ENCODE peak calls at places on chromosomes 6 and 20, in six cellular contexts. One of them, this sample, is unnamed.

GRCh38 chr6:170524188-170524535 is 28.9 kb downstream of the PSMB1 start:
- DNase-seq in GM23338: no peak
- DNase-seq in fibroblast of mammary gland: no peak
- DNase-seq in CD4-positive, alpha-beta T cell: no peak
- DNase-seq in AG04450: no peak
- DNase-seq in keratinocyte: no peak
- DNase-seq in this sample: no peak

GRCh38 chr6:13397359-13398080 is 69.2 kb upstream of the TBC1D7 start:
- DNase-seq in GM23338: no peak
- DNase-seq in fibroblast of mammary gland: no peak
- DNase-seq in CD4-positive, alpha-beta T cell: no peak
- DNase-seq in AG04450: no peak
- DNase-seq in keratinocyte: no peak
- DNase-seq in this sample: no peak

GRCh38 chr6:44076366-44077200 is 50.7 kb downstream of the MRPL14 start:
- DNase-seq in GM23338: peak
- DNase-seq in fibroblast of mammary gland: no peak
- DNase-seq in CD4-positive, alpha-beta T cell: no peak
- DNase-seq in AG04450: no peak
- DNase-seq in keratinocyte: no peak
- DNase-seq in this sample: no peak

GRCh38 chr6:159701413-159701999 is 8.5 kb upstream of the SOD2 start:
- DNase-seq in GM23338: no peak
- DNase-seq in fibroblast of mammary gland: peak
- DNase-seq in CD4-positive, alpha-beta T cell: no peak
- DNase-seq in AG04450: peak
- DNase-seq in keratinocyte: no peak
- DNase-seq in this sample: no peak

GRCh38 chr20:53040678-53041674 is 68.8 kb downstream of the TSHZ2 start:
- DNase-seq in GM23338: no peak
- DNase-seq in fibroblast of mammary gland: peak
- DNase-seq in CD4-positive, alpha-beta T cell: peak
- DNase-seq in AG04450: no peak
- DNase-seq in keratinocyte: no peak
- DNase-seq in this sample: no peak

GRCh38 chr6:158631678-158632537 is 12.6 kb downstream of the DYNLT1 start:
- DNase-seq in GM23338: no peak
- DNase-seq in fibroblast of mammary gland: peak
- DNase-seq in CD4-positive, alpha-beta T cell: no peak
- DNase-seq in AG04450: peak
- DNase-seq in keratinocyte: no peak
- DNase-seq in this sample: no peak

GRCh38 chr20:48187891-48188290 is 402.6 kb upstream of the SULF2 start:
- DNase-seq in GM23338: no peak
- DNase-seq in fibroblast of mammary gland: no peak
- DNase-seq in CD4-positive, alpha-beta T cell: no peak
- DNase-seq in AG04450: no peak
- DNase-seq in keratinocyte: no peak
- DNase-seq in this sample: no peak

GRCh38 chr20:6733965-6734364 is 33.5 kb upstream of the BMP2 start:
- DNase-seq in GM23338: no peak
- DNase-seq in fibroblast of mammary gland: no peak
- DNase-seq in CD4-positive, alpha-beta T cell: no peak
- DNase-seq in AG04450: no peak
- DNase-seq in keratinocyte: no peak
- DNase-seq in this sample: no peak

GRCh38 chr6:127878115-127878514 is 22.7 kb downstream of the THEMIS start:
- DNase-seq in GM23338: no peak
- DNase-seq in fibroblast of mammary gland: no peak
- DNase-seq in CD4-positive, alpha-beta T cell: no peak
- DNase-seq in AG04450: no peak
- DNase-seq in keratinocyte: no peak
- DNase-seq in this sample: no peak

GRCh38 chr20:45946149-45946970 is 11.9 kb downstream of the PCIF1 start:
- DNase-seq in GM23338: no peak
- DNase-seq in fibroblast of mammary gland: peak
- DNase-seq in CD4-positive, alpha-beta T cell: no peak
- DNase-seq in AG04450: no peak
- DNase-seq in keratinocyte: no peak
- DNase-seq in this sample: peak

GRCh38 chr6:142543576-142543975 is 241.8 kb downstream of the ADGRG6 start:
- DNase-seq in GM23338: no peak
- DNase-seq in fibroblast of mammary gland: peak
- DNase-seq in CD4-positive, alpha-beta T cell: no peak
- DNase-seq in AG04450: no peak
- DNase-seq in keratinocyte: no peak
- DNase-seq in this sample: no peak

GRCh38 chr6:142542704-142543233 is 241.0 kb downstream of the ADGRG6 start:
- DNase-seq in GM23338: peak
- DNase-seq in fibroblast of mammary gland: peak
- DNase-seq in CD4-positive, alpha-beta T cell: no peak
- DNase-seq in AG04450: peak
- DNase-seq in keratinocyte: peak
- DNase-seq in this sample: no peak

GRCh38 chr6:142534484-142534883 is 232.7 kb downstream of the ADGRG6 start:
- DNase-seq in GM23338: no peak
- DNase-seq in fibroblast of mammary gland: no peak
- DNase-seq in CD4-positive, alpha-beta T cell: no peak
- DNase-seq in AG04450: no peak
- DNase-seq in keratinocyte: no peak
- DNase-seq in this sample: no peak

GRCh38 chr6:142537612-142538478 is 236.0 kb downstream of the ADGRG6 start:
- DNase-seq in GM23338: peak
- DNase-seq in fibroblast of mammary gland: peak
- DNase-seq in CD4-positive, alpha-beta T cell: no peak
- DNase-seq in AG04450: no peak
- DNase-seq in keratinocyte: peak
- DNase-seq in this sample: no peak
- TF ChIP-seq CTCF in GM23338: peak
- TF ChIP-seq CTCF in fibroblast of mammary gland: peak
- TF ChIP-seq CTCF in CD4-positive, alpha-beta T cell: no peak
- TF ChIP-seq CTCF in AG04450: peak
- TF ChIP-seq CTCF in keratinocyte: peak
- TF ChIP-seq CTCF in this sample: no peak

GRCh38 chr6:26431258-26432162 is 8.8 kb upstream of the BTN3A3 start:
- DNase-seq in GM23338: no peak
- DNase-seq in fibroblast of mammary gland: peak
- DNase-seq in CD4-positive, alpha-beta T cell: no peak
- DNase-seq in AG04450: no peak
- DNase-seq in keratinocyte: no peak
- DNase-seq in this sample: no peak
- TF ChIP-seq CTCF in GM23338: no peak
- TF ChIP-seq CTCF in fibroblast of mammary gland: no peak
- TF ChIP-seq CTCF in CD4-positive, alpha-beta T cell: no peak
- TF ChIP-seq CTCF in AG04450: no peak
- TF ChIP-seq CTCF in keratinocyte: no peak
- TF ChIP-seq CTCF in this sample: no peak

GRCh38 chr6:90936286-90936685 is 349.4 kb upstream of the MAP3K7 start:
- DNase-seq in GM23338: no peak
- DNase-seq in fibroblast of mammary gland: no peak
- DNase-seq in CD4-positive, alpha-beta T cell: no peak
- DNase-seq in AG04450: no peak
- DNase-seq in keratinocyte: no peak
- DNase-seq in this sample: no peak

GRCh38 chr6:90939906-90940305 is 353.0 kb upstream of the MAP3K7 start:
- DNase-seq in GM23338: no peak
- DNase-seq in fibroblast of mammary gland: no peak
- DNase-seq in CD4-positive, alpha-beta T cell: no peak
- DNase-seq in AG04450: no peak
- DNase-seq in keratinocyte: no peak
- DNase-seq in this sample: no peak

GRCh38 chr6:90938116-90938515 is 351.2 kb upstream of the MAP3K7 start:
- DNase-seq in GM23338: no peak
- DNase-seq in fibroblast of mammary gland: no peak
- DNase-seq in CD4-positive, alpha-beta T cell: no peak
- DNase-seq in AG04450: no peak
- DNase-seq in keratinocyte: peak
- DNase-seq in this sample: no peak

GRCh38 chr6:90941885-90942284 is 355.0 kb upstream of the MAP3K7 start:
- DNase-seq in GM23338: no peak
- DNase-seq in fibroblast of mammary gland: no peak
- DNase-seq in CD4-positive, alpha-beta T cell: no peak
- DNase-seq in AG04450: no peak
- DNase-seq in keratinocyte: no peak
- DNase-seq in this sample: no peak

GRCh38 chr6:90940812-90941481 is 354.1 kb upstream of the MAP3K7 start:
- DNase-seq in GM23338: peak
- DNase-seq in fibroblast of mammary gland: peak
- DNase-seq in CD4-positive, alpha-beta T cell: no peak
- DNase-seq in AG04450: peak
- DNase-seq in keratinocyte: peak
- DNase-seq in this sample: no peak
- TF ChIP-seq CTCF in GM23338: peak
- TF ChIP-seq CTCF in fibroblast of mammary gland: peak
- TF ChIP-seq CTCF in CD4-positive, alpha-beta T cell: peak
- TF ChIP-seq CTCF in AG04450: peak
- TF ChIP-seq CTCF in keratinocyte: peak
- TF ChIP-seq CTCF in this sample: peak

GRCh38 chr6:31722173-31722572 is 627 bp upstream of the LY6G6C start:
- DNase-seq in GM23338: no peak
- DNase-seq in fibroblast of mammary gland: no peak
- DNase-seq in CD4-positive, alpha-beta T cell: no peak
- DNase-seq in AG04450: no peak
- DNase-seq in keratinocyte: no peak
- DNase-seq in this sample: no peak

GRCh38 chr6:31723245-31723979 is at the start of gene MPIG6B:
- DNase-seq in GM23338: peak
- DNase-seq in fibroblast of mammary gland: no peak
- DNase-seq in CD4-positive, alpha-beta T cell: no peak
- DNase-seq in AG04450: no peak
- DNase-seq in keratinocyte: no peak
- DNase-seq in this sample: no peak

GRCh38 chr6:31720196-31720770 is 1.3 kb downstream of the LY6G6C start:
- DNase-seq in GM23338: no peak
- DNase-seq in fibroblast of mammary gland: no peak
- DNase-seq in CD4-positive, alpha-beta T cell: no peak
- DNase-seq in AG04450: no peak
- DNase-seq in keratinocyte: no peak
- DNase-seq in this sample: no peak

GRCh38 chr6:31719001-31719400 is 2.5 kb downstream of the LY6G6C start:
- DNase-seq in GM23338: no peak
- DNase-seq in fibroblast of mammary gland: no peak
- DNase-seq in CD4-positive, alpha-beta T cell: no peak
- DNase-seq in AG04450: no peak
- DNase-seq in keratinocyte: no peak
- DNase-seq in this sample: no peak

DNA sequence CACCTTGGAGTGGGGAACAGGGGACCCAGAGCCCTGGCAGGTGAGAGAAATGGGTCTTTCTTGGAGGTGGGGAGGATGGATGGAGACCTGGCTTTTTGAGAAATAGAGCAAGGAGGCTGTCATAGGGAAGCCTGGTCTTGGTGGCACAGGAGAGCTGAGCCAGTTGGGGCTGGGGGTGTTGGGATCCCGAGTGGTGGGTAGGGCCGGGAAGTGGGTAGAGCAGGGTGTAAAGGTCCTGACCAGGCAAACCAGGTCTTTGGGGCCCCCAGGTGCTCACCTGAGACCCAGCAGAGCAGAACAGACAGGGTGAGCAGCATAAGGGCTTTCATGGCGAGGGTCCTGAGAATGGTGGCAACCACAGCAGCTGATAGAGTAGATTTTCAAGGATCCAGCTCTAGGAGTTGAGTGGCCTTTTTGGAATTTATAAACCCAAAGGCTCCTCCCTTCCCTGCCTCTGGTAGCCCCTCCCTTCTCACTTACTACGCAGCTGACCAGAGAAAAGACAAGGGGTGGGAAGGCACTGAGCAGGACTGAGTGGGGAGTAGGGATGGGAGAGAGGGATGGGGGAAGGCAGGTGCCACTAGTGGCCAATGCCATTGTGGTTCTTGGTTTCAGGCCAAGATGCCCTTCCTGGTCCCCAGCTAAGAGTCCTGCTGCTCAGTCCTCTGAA is at the start of gene LY6G6C:
- DNase-seq in GM23338: no peak
- DNase-seq in fibroblast of mammary gland: no peak
- DNase-seq in CD4-positive, alpha-beta T cell: no peak
- DNase-seq in AG04450: no peak
- DNase-seq in keratinocyte: no peak
- DNase-seq in this sample: no peak
- TF ChIP-seq CTCF in GM23338: no peak
- TF ChIP-seq CTCF in fibroblast of mammary gland: no peak
- TF ChIP-seq CTCF in CD4-positive, alpha-beta T cell: no peak
- TF ChIP-seq CTCF in AG04450: no peak
- TF ChIP-seq CTCF in keratinocyte: no peak
- TF ChIP-seq CTCF in this sample: no peak

GRCh38 chr6:156864557-156864956 is 87.4 kb downstream of the ARID1B start:
- DNase-seq in GM23338: no peak
- DNase-seq in fibroblast of mammary gland: no peak
- DNase-seq in CD4-positive, alpha-beta T cell: no peak
- DNase-seq in AG04450: no peak
- DNase-seq in keratinocyte: no peak
- DNase-seq in this sample: no peak

GRCh38 chr6:156865019-156865629 is 87.9 kb downstream of the ARID1B start:
- DNase-seq in GM23338: no peak
- DNase-seq in fibroblast of mammary gland: peak
- DNase-seq in CD4-positive, alpha-beta T cell: no peak
- DNase-seq in AG04450: no peak
- DNase-seq in keratinocyte: no peak
- DNase-seq in this sample: no peak

GRCh38 chr6:156868385-156868784 is 91.2 kb downstream of the ARID1B start:
- DNase-seq in GM23338: no peak
- DNase-seq in fibroblast of mammary gland: no peak
- DNase-seq in CD4-positive, alpha-beta T cell: no peak
- DNase-seq in AG04450: no peak
- DNase-seq in keratinocyte: no peak
- DNase-seq in this sample: no peak

GRCh38 chr6:156867121-156867520 is 89.9 kb downstream of the ARID1B start:
- DNase-seq in GM23338: no peak
- DNase-seq in fibroblast of mammary gland: no peak
- DNase-seq in CD4-positive, alpha-beta T cell: no peak
- DNase-seq in AG04450: no peak
- DNase-seq in keratinocyte: no peak
- DNase-seq in this sample: no peak

DNA sequence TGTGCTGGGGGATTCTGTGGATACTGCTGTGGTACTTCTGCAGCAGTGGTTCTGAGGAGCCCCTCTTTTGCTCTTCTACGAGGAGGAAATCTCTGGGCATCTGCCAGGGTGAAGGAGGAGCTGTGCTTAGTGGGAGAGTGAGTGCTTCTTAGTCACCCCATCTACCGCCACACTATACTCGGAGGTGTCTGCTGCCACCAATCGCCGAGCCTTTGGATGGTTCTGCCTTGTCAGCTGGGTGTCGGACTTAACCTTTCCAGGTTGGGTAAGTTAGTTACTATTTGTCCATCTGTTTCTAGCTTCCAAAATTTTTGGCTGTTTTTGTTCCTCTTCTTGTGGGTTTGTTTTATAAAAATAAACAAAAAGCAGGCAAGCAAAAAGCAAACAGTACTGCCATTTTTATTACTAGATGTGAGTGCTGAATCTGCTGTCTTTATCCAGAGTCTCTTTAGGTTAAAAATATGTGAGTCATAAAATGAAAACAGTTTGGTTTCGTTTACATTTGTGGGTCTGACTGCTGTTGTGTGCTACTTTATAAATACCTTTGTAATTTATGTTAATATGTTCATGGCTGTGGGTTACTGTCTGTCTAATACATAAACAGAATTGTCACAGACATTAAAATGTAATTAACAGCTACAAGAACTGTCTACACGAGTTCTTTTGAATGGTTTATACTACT is 89.1 kb downstream of the ARID1B start:
- DNase-seq in GM23338: no peak
- DNase-seq in fibroblast of mammary gland: peak
- DNase-seq in CD4-positive, alpha-beta T cell: no peak
- DNase-seq in AG04450: no peak
- DNase-seq in keratinocyte: no peak
- DNase-seq in this sample: no peak
- TF ChIP-seq CTCF in GM23338: peak
- TF ChIP-seq CTCF in fibroblast of mammary gland: no peak
- TF ChIP-seq CTCF in CD4-positive, alpha-beta T cell: no peak
- TF ChIP-seq CTCF in AG04450: no peak
- TF ChIP-seq CTCF in keratinocyte: peak
- TF ChIP-seq CTCF in this sample: no peak

This sample was measured in natural killer cell.